ENCODE peak calls at places on chromosome 15, in five cellular contexts. N is Jurkat, Clone E6-1; A is stimulated activated CD8-positive, alpha-beta memory T cell treated with anti-CD3 and anti-CD28 coated beads, Interleukin-15, amount 100 ng/mL, for 4 hours; C is stimulated activated CD4-positive, alpha-beta T cell treated with anti-CD3 and anti-CD28 coated beads, Interleukin-2, amount 100 ng/mL, for 4 hours; J is activated T-helper 9 cell treated with anti-CD3 and anti-CD28 coated beads, Interleukin-2, amount 50 U/mL, for 16 hours. Y is an unnamed sample.

GRCh38 chr15:69593981-69594966 is 141.7 kb downstream of the RPLP1 start:
- DNase-seq in C (no peak), N (no peak), J (no peak), A (no peak), Y (peak; percentile 62)

GRCh38 chr15:64096486-64097431 is 977 bp downstream of the SNX1 start:
- DNase-seq in N (peak; percentile 24), J (no peak), C (no peak), A (no peak), Y (peak; percentile 32)

GRCh38 chr15:81516012-81516411 is 142.0 kb upstream of the TMC3 start:
- DNase-seq in A (no peak), N (no peak), J (no peak), C (no peak), Y (no peak)

GRCh38 chr15:100861511-100861991 is 18.1 kb upstream of the ALDH1A3 start:
- DNase-seq in N (no peak), J (no peak), A (no peak), C (no peak), Y (peak; percentile 80)

GRCh38 chr15:64461577-64462162 is 1.3 kb downstream of the ZNF609 start:
- DNase-seq in J (peak; percentile 0), N (no peak), A (no peak), C (no peak), Y (peak; percentile 5)

GRCh38 chr15:65385868-65386253 is 8.1 kb upstream of the IGDCC3 start:
- DNase-seq in N (no peak), A (no peak), C (no peak), J (no peak), Y (no peak)

GRCh38 chr15:41483115-41483514 is 10.6 kb upstream of the ITPKA start:
- DNase-seq in A (no peak), C (no peak), N (no peak), J (no peak), Y (no peak)

GRCh38 chr15:101813803-101814534 is 2.0 kb downstream of the OR4F15 start:
- DNase-seq in J (no peak), A (no peak), N (no peak), C (no peak), Y (no peak)

GRCh38 chr15:70608156-70608555 is 155.2 kb downstream of the UACA start:
- DNase-seq in J (no peak), N (no peak), A (no peak), C (no peak), Y (no peak)

GRCh38 chr15:75200765-75201608 is 695 bp upstream of the C15orf39 start:
- DNase-seq in C (peak; percentile 58), A (peak; percentile 30), J (peak; percentile 35), N (no peak), Y (peak; percentile 41)

GRCh38 chr15:65062726-65063125 is 5.1 kb downstream of the RASL12 start:
- DNase-seq in J (no peak), N (no peak), A (no peak), C (no peak), Y (no peak)

GRCh38 chr15:45064386-45064785 is 41.4 kb downstream of the SORD start:
- DNase-seq in C (no peak), N (no peak), A (no peak), J (no peak), Y (no peak)

GRCh38 chr15:94177112-94177511 is 54.2 kb upstream of the MCTP2 start:
- DNase-seq in J (no peak), C (no peak), N (no peak), A (no peak), Y (peak; percentile 48)